ENCODE peak calls at places on chromosome 10, in nine cellular contexts. One of them, this sample, is unnamed.

GRCh38 chr10:124508070-124508667 is 46.5 kb downstream of the LHPP start:
- DNase-seq in naive thymus-derived CD8-positive, alpha-beta T cell: no peak
- DNase-seq in NCI-H1105: no peak
- DNase-seq in activated T-cell treated with anti-CD3 and anti-CD28 coated beads for 48 hours: no peak
- DNase-seq in kidney tubule cell: no peak
- DNase-seq in activated naive CD4-positive, alpha-beta T cell treated with anti-CD3 and anti-CD28 coated beads, Interleukin-2, amount 10 ng/mL, durations not matched to agents 7 days and 5 days: no peak
- DNase-seq in cardiac septum: no peak
- DNase-seq in mucosa of gallbladder: no peak
- DNase-seq in GDM1: no peak
- DNase-seq in this sample: no peak

GRCh38 chr10:122706947-122707346 is 7.3 kb upstream of the C10orf120 start:
- DNase-seq in naive thymus-derived CD8-positive, alpha-beta T cell: no peak
- DNase-seq in activated naive CD4-positive, alpha-beta T cell treated with anti-CD3 and anti-CD28 coated beads, Interleukin-2, amount 10 ng/mL, durations not matched to agents 7 days and 5 days: no peak
- DNase-seq in kidney tubule cell: no peak
- DNase-seq in GDM1: no peak
- DNase-seq in mucosa of gallbladder: no peak
- DNase-seq in NCI-H1105: no peak
- DNase-seq in activated T-cell treated with anti-CD3 and anti-CD28 coated beads for 48 hours: no peak
- DNase-seq in cardiac septum: no peak
- DNase-seq in this sample: no peak

GRCh38 chr10:121774813-121775212 is 153.0 kb downstream of the ATE1 start:
- DNase-seq in activated T-cell treated with anti-CD3 and anti-CD28 coated beads for 48 hours: no peak
- DNase-seq in mucosa of gallbladder: no peak
- DNase-seq in NCI-H1105: no peak
- DNase-seq in activated naive CD4-positive, alpha-beta T cell treated with anti-CD3 and anti-CD28 coated beads, Interleukin-2, amount 10 ng/mL, durations not matched to agents 7 days and 5 days: no peak
- DNase-seq in kidney tubule cell: no peak
- DNase-seq in GDM1: no peak
- DNase-seq in cardiac septum: no peak
- DNase-seq in naive thymus-derived CD8-positive, alpha-beta T cell: no peak
- DNase-seq in this sample: no peak

GRCh38 chr10:107971973-107972372 is 807.5 kb upstream of the SORCS1 start:
- DNase-seq in activated T-cell treated with anti-CD3 and anti-CD28 coated beads for 48 hours: no peak
- DNase-seq in mucosa of gallbladder: no peak
- DNase-seq in naive thymus-derived CD8-positive, alpha-beta T cell: no peak
- DNase-seq in NCI-H1105: no peak
- DNase-seq in kidney tubule cell: peak
- DNase-seq in cardiac septum: no peak
- DNase-seq in GDM1: no peak
- DNase-seq in activated naive CD4-positive, alpha-beta T cell treated with anti-CD3 and anti-CD28 coated beads, Interleukin-2, amount 10 ng/mL, durations not matched to agents 7 days and 5 days: no peak
- DNase-seq in this sample: no peak

GRCh38 chr10:96858038-96858705 is 26.1 kb downstream of the LCOR start:
- DNase-seq in activated T-cell treated with anti-CD3 and anti-CD28 coated beads for 48 hours: no peak
- DNase-seq in GDM1: no peak
- DNase-seq in cardiac septum: no peak
- DNase-seq in kidney tubule cell: peak
- DNase-seq in NCI-H1105: no peak
- DNase-seq in activated naive CD4-positive, alpha-beta T cell treated with anti-CD3 and anti-CD28 coated beads, Interleukin-2, amount 10 ng/mL, durations not matched to agents 7 days and 5 days: no peak
- DNase-seq in mucosa of gallbladder: no peak
- DNase-seq in naive thymus-derived CD8-positive, alpha-beta T cell: no peak
- DNase-seq in this sample: no peak

GRCh38 chr10:5648494-5649457 is 17.6 kb downstream of the ASB13 start:
- DNase-seq in activated T-cell treated with anti-CD3 and anti-CD28 coated beads for 48 hours: no peak
- DNase-seq in cardiac septum: peak
- DNase-seq in activated naive CD4-positive, alpha-beta T cell treated with anti-CD3 and anti-CD28 coated beads, Interleukin-2, amount 10 ng/mL, durations not matched to agents 7 days and 5 days: no peak
- DNase-seq in GDM1: no peak
- DNase-seq in naive thymus-derived CD8-positive, alpha-beta T cell: no peak
- DNase-seq in NCI-H1105: no peak
- DNase-seq in kidney tubule cell: no peak
- DNase-seq in mucosa of gallbladder: no peak
- DNase-seq in this sample: no peak

GRCh38 chr10:17651891-17652290 is 7.9 kb downstream of the STAM start:
- DNase-seq in activated naive CD4-positive, alpha-beta T cell treated with anti-CD3 and anti-CD28 coated beads, Interleukin-2, amount 10 ng/mL, durations not matched to agents 7 days and 5 days: no peak
- DNase-seq in activated T-cell treated with anti-CD3 and anti-CD28 coated beads for 48 hours: no peak
- DNase-seq in kidney tubule cell: no peak
- DNase-seq in GDM1: no peak
- DNase-seq in naive thymus-derived CD8-positive, alpha-beta T cell: no peak
- DNase-seq in mucosa of gallbladder: no peak
- DNase-seq in cardiac septum: no peak
- DNase-seq in NCI-H1105: no peak
- DNase-seq in this sample: no peak

GRCh38 chr10:115957010-115957395 is 316.0 kb downstream of the GFRA1 start:
- DNase-seq in NCI-H1105: no peak
- DNase-seq in GDM1: no peak
- DNase-seq in activated T-cell treated with anti-CD3 and anti-CD28 coated beads for 48 hours: no peak
- DNase-seq in activated naive CD4-positive, alpha-beta T cell treated with anti-CD3 and anti-CD28 coated beads, Interleukin-2, amount 10 ng/mL, durations not matched to agents 7 days and 5 days: no peak
- DNase-seq in mucosa of gallbladder: no peak
- DNase-seq in cardiac septum: no peak
- DNase-seq in naive thymus-derived CD8-positive, alpha-beta T cell: no peak
- DNase-seq in kidney tubule cell: peak
- DNase-seq in this sample: no peak

GRCh38 chr10:84008878-84009277 is 130.4 kb upstream of the GHITM start:
- DNase-seq in cardiac septum: no peak
- DNase-seq in kidney tubule cell: peak
- DNase-seq in activated naive CD4-positive, alpha-beta T cell treated with anti-CD3 and anti-CD28 coated beads, Interleukin-2, amount 10 ng/mL, durations not matched to agents 7 days and 5 days: peak
- DNase-seq in mucosa of gallbladder: no peak
- DNase-seq in NCI-H1105: no peak
- DNase-seq in GDM1: peak
- DNase-seq in naive thymus-derived CD8-positive, alpha-beta T cell: no peak
- DNase-seq in activated T-cell treated with anti-CD3 and anti-CD28 coated beads for 48 hours: peak
- DNase-seq in this sample: no peak

This sample was measured in naive thymus-derived CD4-positive, alpha-beta T cell.